ENCODE peak calls at places on chromosomes 6 and 20, in ten cellular contexts. F is aorta; X is cardiac muscle cell; Y is lower lobe of right lung; V is heart right ventricle; W is CD8-positive, alpha-beta T cell; B is CD4-positive, CD25-positive, alpha-beta regulatory T cell; H is Peyer's patch; P is endothelial cell of umbilical vein; Z is neural progenitor cell. C is an unnamed sample. For H3K27me3, the result is how much of the 10 kb centered on the place peaks cover.

GRCh38 chr6:133359760-133360159 is 118.6 kb downstream of the EYA4 start:
- DNase-seq in F (no peak), X (no peak), Y (no peak), V (no peak), W (no peak), B (no peak), H (no peak), P (no peak), Z (no peak), C (no peak)

GRCh38 chr6:1554881-1555569 is 54.7 kb upstream of the FOXC1 start:
- DNase-seq in F (peak), X (peak), Y (peak), V (peak), W (peak), B (peak), H (peak), P (peak), Z (peak), C (peak)

GRCh38 chr6:55704421-55704820 is 125.4 kb upstream of the HMGCLL1 start:
- DNase-seq in F (no peak), X (peak), Y (no peak), V (no peak), W (no peak), B (no peak), H (no peak), P (peak), Z (no peak), C (no peak)

GRCh38 chr6:43838276-43839036 is 68.4 kb downstream of the VEGFA start:
- DNase-seq in F (no peak), X (peak), Y (peak), V (peak), W (no peak), B (no peak), H (no peak), P (peak), Z (peak), C (peak)

GRCh38 chr20:54059691-54060364 is 10.6 kb downstream of the BCAS1 start:
- DNase-seq in F (no peak), X (no peak), Y (no peak), V (no peak), W (no peak), B (no peak), H (no peak), P (no peak), Z (no peak), C (no peak)

GRCh38 chr20:24701027-24701426 is 231.6 kb downstream of the SYNDIG1 start:
- DNase-seq in F (peak), X (no peak), Y (no peak), V (no peak), W (no peak), B (no peak), H (no peak), P (no peak), Z (no peak), C (no peak)

GRCh38 chr20:18705490-18705889 is 108.1 kb upstream of the SCP2D1 start:
- DNase-seq in F (no peak), X (peak), Y (no peak), V (no peak), W (no peak), B (no peak), H (no peak), P (no peak), Z (no peak), C (peak)

GRCh38 chr6:19269341-19269898 is 567.8 kb upstream of the ID4 start:
- DNase-seq in F (no peak), X (no peak), Y (no peak), V (no peak), W (no peak), B (no peak), H (no peak), P (no peak), Z (no peak), C (no peak)

GRCh38 chr20:23007886-23008285 is 27.2 kb upstream of the SSTR4 start:
- DNase-seq in F (no peak), X (no peak), Y (no peak), V (no peak), W (no peak), B (no peak), H (no peak), P (no peak), Z (no peak), C (no peak)

GRCh38 chr6:81049425-81050042 is 702.9 kb downstream of the TENT5A start:
- DNase-seq in F (no peak), X (no peak), Y (no peak), V (no peak), W (no peak), B (no peak), H (no peak), P (no peak), Z (no peak), C (no peak)

GRCh38 chr6:148524509-148524908 is 181.9 kb downstream of the SASH1 start:
- DNase-seq in F (no peak), X (peak), Y (no peak), V (no peak), W (no peak), B (no peak), H (no peak), P (peak), Z (no peak), C (peak)

GRCh38 chr6:12485226-12485764 is 195.1 kb downstream of the EDN1 start:
- DNase-seq in F (no peak), X (no peak), Y (no peak), V (no peak), W (no peak), B (no peak), H (no peak), P (no peak), Z (no peak), C (no peak)

GRCh38 chr6:32112436-32112980 is 3.4 kb upstream of the TNXB start:
- DNase-seq in F (peak), X (no peak), Y (no peak), V (peak), W (no peak), B (no peak), H (no peak), P (no peak), Z (no peak), C (no peak)

GRCh38 chr20:5945963-5946362 is 4.4 kb downstream of the TRMT6 start:
- DNase-seq in F (no peak), X (peak), Y (no peak), V (no peak), W (no peak), B (no peak), H (no peak), P (peak), Z (no peak), C (peak)

GRCh38 chr6:30612213-30612612 is 4.8 kb downstream of the PPP1R10 start:
- DNase-seq in F (no peak), X (peak), Y (no peak), V (no peak), W (no peak), B (no peak), H (no peak), P (no peak), Z (peak), C (no peak)

GRCh38 chr6:118708055-118708454 is 56.7 kb upstream of the CEP85L start:
- DNase-seq in F (no peak), X (peak), Y (no peak), V (no peak), W (no peak), B (no peak), H (no peak), P (peak), Z (no peak), C (no peak)

GRCh38 chr6:147117009-147117408 is 87.2 kb upstream of the STXBP5 start:
- DNase-seq in F (no peak), X (no peak), Y (no peak), V (no peak), W (no peak), B (no peak), H (no peak), P (no peak), Z (no peak), C (no peak)

GRCh38 chr6:80605165-80605989 is 498.9 kb downstream of the BCKDHB start:
- DNase-seq in F (no peak), X (peak), Y (no peak), V (no peak), W (no peak), B (no peak), H (no peak), P (peak), Z (peak), C (no peak)

GRCh38 chr6:35425284-35425683 is 26.9 kb upstream of the FANCE start:
- DNase-seq in F (no peak), X (peak), Y (no peak), V (no peak), W (no peak), B (no peak), H (no peak), P (peak), Z (peak), C (peak)

GRCh38 chr6:42642794-42643193 is 79.0 kb downstream of the UBR2 start:
- DNase-seq in F (no peak), X (no peak), Y (no peak), V (no peak), W (no peak), B (no peak), H (no peak), P (peak), Z (no peak), C (no peak)

GRCh38 chr6:142331075-142331551 is 29.3 kb downstream of the ADGRG6 start:
- DNase-seq in F (no peak), X (peak), Y (no peak), V (no peak), W (peak), B (no peak), H (no peak), P (peak), Z (peak), C (no peak)

GRCh38 chr20:39299783-39300182 is 337.6 kb downstream of the DHX35 start:
- DNase-seq in F (no peak), X (no peak), Y (no peak), V (no peak), W (no peak), B (no peak), H (no peak), P (no peak), Z (no peak), C (no peak)
- H3K4me3 ChIP-seq in F (no peak), X (no peak), Y (no peak), V (no peak), W (no peak), B (no peak), H (no peak), P (no peak), Z (no peak), C (no peak)

DNA sequence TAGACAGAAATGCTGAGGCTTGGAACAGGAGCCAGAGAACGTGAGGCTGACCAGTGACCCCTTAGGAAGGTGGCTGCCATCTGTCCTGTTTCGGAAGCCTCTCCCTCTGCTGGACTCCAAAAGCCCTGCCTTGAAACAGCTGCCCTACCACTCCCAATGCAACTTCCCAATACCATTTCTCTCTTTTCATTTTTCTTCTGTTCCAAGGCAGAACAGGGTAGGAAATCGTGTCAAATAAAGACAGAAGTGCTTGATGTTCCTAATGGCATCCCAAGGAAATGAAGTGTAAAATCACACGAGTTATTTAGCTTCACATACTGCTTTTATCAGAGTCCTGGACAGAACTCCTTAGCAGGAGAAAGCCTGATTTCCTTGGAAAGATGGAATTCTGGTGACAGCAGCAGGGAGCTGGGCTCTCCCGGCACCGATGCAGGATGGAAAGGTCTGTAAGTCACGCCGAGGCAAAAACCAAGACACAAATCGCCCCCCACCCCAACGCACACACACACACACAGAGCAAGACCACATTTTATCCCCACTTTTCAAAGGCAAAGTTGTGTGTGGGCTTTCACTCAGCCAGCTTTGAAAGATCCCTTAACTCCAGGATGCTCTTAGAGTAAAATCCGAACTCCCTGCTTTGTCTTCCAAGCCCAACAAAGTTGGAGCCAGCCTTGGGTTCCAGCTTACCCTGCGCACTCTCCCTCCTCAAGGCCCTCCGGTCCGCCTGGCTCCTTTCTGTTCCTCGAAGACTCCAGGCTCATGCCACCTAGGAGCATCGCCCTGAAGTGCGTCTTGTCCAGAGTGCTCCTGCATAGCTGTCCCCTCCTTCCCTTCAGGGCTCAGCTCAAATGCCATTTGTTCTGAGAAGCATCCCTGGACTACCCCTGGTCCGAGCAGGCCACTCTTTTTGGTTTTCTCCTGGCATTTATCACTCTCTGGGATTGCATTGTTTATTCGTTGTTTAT is 11.6 kb upstream of the STX16 start:
- DNase-seq in F (no peak), X (no peak), Y (no peak), V (no peak), W (no peak), B (no peak), H (no peak), P (no peak), Z (no peak), C (no peak)
- H3K27me3 ChIP-seq in F (under half), X (under half), Y (under half), V (under half), W (under half), B (under half), H (under half), P (under half), Z (under half), C (under half)

GRCh38 chr20:19758888-19759331 is 852 bp downstream of the RIN2 start:
- DNase-seq in F (peak), X (peak), Y (peak), V (peak), W (no peak), B (no peak), H (no peak), P (peak), Z (peak), C (no peak)
- H3K4me3 ChIP-seq in F (peak), X (peak), Y (peak), V (peak), W (no peak), B (no peak), H (peak), P (no peak), Z (peak), C (no peak)

GRCh38 chr20:57220187-57221165 is 46.0 kb downstream of the BMP7 start:
- DNase-seq in F (no peak), X (no peak), Y (no peak), V (no peak), W (no peak), B (no peak), H (no peak), P (no peak), Z (no peak), C (no peak)
- H3K27me3 ChIP-seq in F (under half), X (under half), Y (under half), V (under half), W (under half), B (under half), H (under half), P (under half), Z (under half), C (under half)

DNA sequence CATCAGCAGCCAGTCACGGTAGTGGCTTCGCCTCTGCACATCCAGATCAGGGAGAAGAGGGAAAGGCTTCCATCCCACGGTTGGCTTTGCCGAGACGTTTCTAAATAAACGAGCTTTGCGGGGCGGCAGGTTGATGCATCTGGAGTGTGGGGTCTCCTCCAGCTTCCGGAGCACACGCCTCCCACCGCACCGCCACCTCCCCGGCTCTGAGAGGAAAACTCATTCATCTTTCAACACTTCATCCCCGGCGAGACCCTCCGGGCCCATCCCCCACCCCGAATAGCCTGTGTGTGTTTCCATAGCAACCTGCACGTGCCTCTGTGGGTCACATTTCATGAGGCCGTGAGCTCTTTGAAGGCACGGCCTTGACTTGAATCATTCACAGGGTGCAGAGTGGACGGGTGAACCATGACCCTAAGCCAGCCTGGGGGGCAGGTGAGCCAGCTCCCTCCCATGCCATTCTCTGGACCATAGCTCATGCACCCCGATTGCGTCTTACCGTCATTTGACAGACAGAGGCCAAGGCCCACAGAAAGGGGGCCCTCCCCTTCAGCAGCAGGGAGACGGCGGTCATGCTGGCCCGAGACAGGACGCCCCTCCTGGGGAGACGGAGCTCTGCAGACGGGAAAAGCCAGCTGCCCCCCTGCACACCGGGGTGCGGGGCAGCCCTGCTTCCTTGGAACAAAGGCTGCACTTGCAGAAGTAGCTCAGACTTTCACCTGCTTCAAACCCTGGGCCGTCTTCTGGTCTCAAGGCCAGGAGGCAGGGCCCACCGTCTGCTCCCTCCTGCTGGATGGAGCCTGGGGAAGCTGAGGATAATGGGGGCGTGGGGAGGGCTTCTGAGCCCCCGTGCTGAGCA is 16.3 kb upstream of the CHRNA4 start:
- DNase-seq in F (no peak), X (no peak), Y (no peak), V (no peak), W (peak), B (no peak), H (no peak), P (no peak), Z (peak), C (no peak)
- H3K4me3 ChIP-seq in F (no peak), X (no peak), Y (no peak), V (no peak), W (no peak), B (no peak), H (no peak), P (no peak), Z (peak), C (no peak)

GRCh38 chr6:150146436-150146835 is 3.6 kb downstream of the PPP1R14C start:
- DNase-seq in F (no peak), X (no peak), Y (no peak), V (no peak), W (no peak), B (no peak), H (no peak), P (no peak), Z (no peak), C (no peak)

GRCh38 chr6:150145427-150145826 is 2.6 kb downstream of the PPP1R14C start:
- DNase-seq in F (no peak), X (no peak), Y (no peak), V (no peak), W (no peak), B (no peak), H (no peak), P (no peak), Z (no peak), C (no peak)

GRCh38 chr6:150143521-150144293 is 863 bp downstream of the PPP1R14C start:
- DNase-seq in F (peak), X (no peak), Y (peak), V (peak), W (no peak), B (no peak), H (no peak), P (no peak), Z (peak), C (no peak)

GRCh38 chr6:150144294-150144868 is 1.5 kb downstream of the PPP1R14C start:
- DNase-seq in F (no peak), X (no peak), Y (no peak), V (no peak), W (no peak), B (no peak), H (no peak), P (no peak), Z (no peak), C (no peak)

GRCh38 chr6:150145830-150146229 is 3.0 kb downstream of the PPP1R14C start:
- DNase-seq in F (no peak), X (no peak), Y (no peak), V (no peak), W (no peak), B (no peak), H (no peak), P (no peak), Z (no peak), C (no peak)
- H3K27me3 ChIP-seq in F (under half), X (under half), Y (under half), V (half or more), W (under half), B (under half), H (under half), P (under half), Z (half or more), C (under half)

GRCh38 chr6:150868759-150869158 is 3.3 kb downstream of the MTHFD1L start:
- DNase-seq in F (no peak), X (no peak), Y (no peak), V (no peak), W (no peak), B (no peak), H (no peak), P (no peak), Z (no peak), C (no peak)

GRCh38 chr6:150865406-150866146 is at the start of gene MTHFD1L:
- DNase-seq in F (peak), X (peak), Y (peak), V (peak), W (peak), B (peak), H (peak), P (peak), Z (peak), C (peak)

GRCh38 chr6:150866147-150867073 is 908 bp downstream of the MTHFD1L start:
- DNase-seq in F (peak), X (peak), Y (peak), V (peak), W (peak), B (peak), H (peak), P (peak), Z (peak), C (peak)

GRCh38 chr6:150865043-150865405 is 478 bp upstream of the MTHFD1L start:
- DNase-seq in F (no peak), X (peak), Y (no peak), V (no peak), W (no peak), B (no peak), H (no peak), P (no peak), Z (no peak), C (no peak)

GRCh38 chr6:150867117-150867516 is 1.6 kb downstream of the MTHFD1L start:
- DNase-seq in F (no peak), X (peak), Y (no peak), V (no peak), W (no peak), B (no peak), H (no peak), P (no peak), Z (no peak), C (no peak)
- H3K4me3 ChIP-seq in F (peak), X (peak), Y (peak), V (peak), W (peak), B (peak), H (no peak), P (peak), Z (peak), C (peak)